ENCODE peak calls at places on chromosome 2, in six cellular contexts. X is ACHN, V is HFF-Myc, Z is NCI-H1105 treated with DMSO at 0.1 percent for 48 hours, O is Daoy, I is LHCN-M2. R is an unnamed sample.

GRCh38 chr2:240557808-240558207 is at the start of gene ANKMY1:
- DNase-seq in I (peak), O (peak), X (peak), Z (no peak), V (no peak), R (peak)

GRCh38 chr2:100963026-100963375 is 39.1 kb upstream of the RPL31 start:
- DNase-seq in X (no peak), V (no peak), Z (no peak), O (no peak), I (no peak), R (no peak)

GRCh38 chr2:66057844-66058243 is 377.1 kb upstream of the MEIS1 start:
- DNase-seq in V (no peak), I (no peak), X (no peak), Z (no peak), O (no peak), R (no peak)

GRCh38 chr2:164896634-164897033 is 55.0 kb upstream of the COBLL1 start:
- DNase-seq in V (no peak), X (peak), Z (no peak), O (peak), I (peak), R (no peak)

GRCh38 chr2:81481994-81482368 is 1177.4 kb upstream of the LRRTM1 start:
- DNase-seq in Z (no peak), O (peak), X (no peak), V (no peak), I (no peak), R (peak)

GRCh38 chr2:133566967-133567645 is 1.2 kb downstream of the NCKAP5 start:
- DNase-seq in Z (no peak), O (peak), X (peak), I (peak), V (no peak), R (no peak)

GRCh38 chr2:12915792-12916191 is 199.1 kb downstream of the TRIB2 start:
- DNase-seq in O (no peak), Z (no peak), X (no peak), V (no peak), I (peak), R (no peak)

GRCh38 chr2:27496357-27497287 is at the start of gene GCKR:
- DNase-seq in Z (no peak), V (no peak), O (peak), X (peak), I (peak), R (no peak)

GRCh38 chr2:1744446-1745170 is at the start of gene PXDN:
- DNase-seq in V (no peak), X (peak), O (peak), I (peak), Z (peak), R (no peak)

R was measured in NCI-H526 treated with DMSO at 0.1 percent for 48 hours.